ENCODE peak calls at places on chromosomes 4 and X, in nine cellular contexts. P, Z, R, I, O, A, U, B and J are unnamed samples. For H3K4me1 and H3K27me3, the result is how much of the 10 kb centered on the place peaks cover.

GRCh38 chrX:132181364-132181763 is 37.9 kb downstream of the RAP2C start:
- DNase-seq in P (peak), Z (no peak), R (no peak), I (no peak), O (no peak), A (peak), U (no peak), B (no peak), J (no peak)

GRCh38 chr4:140602714-140603113 is 34.0 kb upstream of the UCP1 start:
- DNase-seq in P (no peak), Z (no peak), R (no peak), I (no peak), O (no peak), A (no peak), U (no peak), B (no peak), J (no peak)

GRCh38 chr4:24070117-24070516 is 180.3 kb upstream of the PPARGC1A start:
- DNase-seq in P (no peak), Z (peak), R (no peak), I (no peak), O (no peak), A (peak), U (no peak), B (no peak), J (no peak)

GRCh38 chr4:115883862-115884261 is 770.4 kb upstream of the NDST4 start:
- DNase-seq in P (no peak), Z (no peak), R (no peak), I (no peak), O (no peak), A (no peak), U (no peak), B (no peak), J (no peak)

GRCh38 chrX:119970574-119970973 is 27.0 kb upstream of the NKAP start:
- DNase-seq in P (no peak), Z (no peak), R (no peak), I (no peak), O (no peak), A (no peak), U (no peak), B (no peak), J (no peak)

GRCh38 chrX:47607091-47607490 is 12.6 kb downstream of the SYN1 start:
- DNase-seq in P (no peak), Z (peak), R (no peak), I (no peak), O (no peak), A (no peak), U (no peak), B (no peak), J (no peak)

GRCh38 chr4:6701371-6701770 is 7.7 kb downstream of the S100P start:
- DNase-seq in P (no peak), Z (no peak), R (peak), I (no peak), O (no peak), A (no peak), U (peak), B (no peak), J (no peak)

GRCh38 chr4:2798399-2799301 is 5.8 kb downstream of the SH3BP2 start:
- DNase-seq in P (peak), Z (peak), R (no peak), I (no peak), O (no peak), A (no peak), U (peak), B (peak), J (peak)

GRCh38 chr4:1032861-1033260 is 21.4 kb downstream of the FGFRL1 start:
- DNase-seq in P (no peak), Z (no peak), R (no peak), I (no peak), O (no peak), A (no peak), U (no peak), B (no peak), J (no peak)
- H3K4me1 ChIP-seq in P (under half), Z (under half), R (under half), I (under half), O (under half), A (under half), U (under half), B (under half), J (under half)

DNA sequence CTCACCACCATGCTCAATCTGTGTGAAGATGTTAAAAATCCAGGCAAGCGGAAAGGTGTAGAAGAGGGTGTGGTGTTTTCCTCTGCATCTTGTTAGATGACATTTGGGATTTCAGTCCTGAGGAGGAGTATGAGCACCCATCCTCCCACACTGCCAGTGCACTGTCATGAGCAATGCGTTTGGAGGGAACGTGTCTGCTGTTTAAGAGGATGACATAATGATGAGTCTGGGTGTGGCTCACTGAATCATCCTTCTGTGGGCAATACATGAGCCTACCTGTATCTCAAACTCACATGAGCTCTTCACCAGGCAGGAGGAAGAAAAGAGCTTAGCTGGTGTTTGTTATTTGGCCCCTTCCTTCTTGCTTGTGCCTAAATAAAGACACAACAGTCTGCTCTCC is 67.9 kb upstream of the ARX start:
- DNase-seq in P (no peak), Z (no peak), R (no peak), I (no peak), O (no peak), A (peak), U (no peak), B (no peak), J (no peak)
- H3K27me3 ChIP-seq in P (under half), Z (under half), R (under half), I (under half), O (under half), A (under half), U (under half), B (under half), J (under half)

GRCh38 chrX:39981946-39982345 is 115.8 kb downstream of the BCOR start:
- DNase-seq in P (no peak), Z (no peak), R (no peak), I (no peak), O (no peak), A (no peak), U (no peak), B (no peak), J (no peak)
- H3K4me1 ChIP-seq in P (under half), Z (under half), R (under half), I (under half), O (under half), A (under half), U (under half), B (under half), J (under half)

GRCh38 chrX:150358651-150359050 is 4.5 kb upstream of the MAMLD1 start:
- DNase-seq in P (no peak), Z (no peak), R (no peak), I (no peak), O (no peak), A (no peak), U (peak), B (no peak), J (no peak)
- H3K27me3 ChIP-seq in P (under half), Z (under half), R (under half), I (half or more), O (under half), A (under half), U (under half), B (under half), J (under half)

DNA sequence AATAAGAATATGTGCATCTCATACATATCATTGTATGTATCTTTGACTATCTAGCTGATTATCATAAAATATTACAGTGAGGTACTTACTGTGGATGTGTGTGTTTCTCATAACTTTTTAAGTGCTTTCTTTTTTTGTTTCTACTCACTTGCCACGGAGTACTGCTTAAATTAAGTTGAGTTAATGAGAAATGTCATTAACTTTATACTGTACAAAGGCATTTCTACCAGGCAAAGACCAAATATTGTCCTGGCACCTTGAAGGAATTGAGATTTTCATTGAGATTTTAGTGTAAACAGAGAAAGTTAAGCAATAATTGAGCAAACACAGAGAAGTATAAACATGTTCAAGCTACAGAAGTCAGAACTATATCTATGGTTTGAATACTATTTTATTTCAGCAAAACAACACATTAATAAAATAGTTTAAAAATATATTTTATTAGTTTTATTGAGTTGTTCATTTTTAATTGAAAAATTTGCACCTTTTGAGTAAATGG is 1750.0 kb downstream of the PCDH7 start:
- DNase-seq in P (no peak), Z (no peak), R (no peak), I (no peak), O (no peak), A (no peak), U (no peak), B (no peak), J (no peak)
- H3K4me1 ChIP-seq in P (under half), Z (under half), R (under half), I (under half), O (under half), A (under half), U (under half), B (under half), J (under half)

GRCh38 chrX:68827256-68827655 is 1.6 kb upstream of the EFNB1 start:
- DNase-seq in P (no peak), Z (no peak), R (peak), I (no peak), O (no peak), A (no peak), U (no peak), B (no peak), J (no peak)
- H3K27me3 ChIP-seq in P (under half), Z (under half), R (half or more), I (under half), O (under half), A (under half), U (under half), B (under half), J (under half)

DNA sequence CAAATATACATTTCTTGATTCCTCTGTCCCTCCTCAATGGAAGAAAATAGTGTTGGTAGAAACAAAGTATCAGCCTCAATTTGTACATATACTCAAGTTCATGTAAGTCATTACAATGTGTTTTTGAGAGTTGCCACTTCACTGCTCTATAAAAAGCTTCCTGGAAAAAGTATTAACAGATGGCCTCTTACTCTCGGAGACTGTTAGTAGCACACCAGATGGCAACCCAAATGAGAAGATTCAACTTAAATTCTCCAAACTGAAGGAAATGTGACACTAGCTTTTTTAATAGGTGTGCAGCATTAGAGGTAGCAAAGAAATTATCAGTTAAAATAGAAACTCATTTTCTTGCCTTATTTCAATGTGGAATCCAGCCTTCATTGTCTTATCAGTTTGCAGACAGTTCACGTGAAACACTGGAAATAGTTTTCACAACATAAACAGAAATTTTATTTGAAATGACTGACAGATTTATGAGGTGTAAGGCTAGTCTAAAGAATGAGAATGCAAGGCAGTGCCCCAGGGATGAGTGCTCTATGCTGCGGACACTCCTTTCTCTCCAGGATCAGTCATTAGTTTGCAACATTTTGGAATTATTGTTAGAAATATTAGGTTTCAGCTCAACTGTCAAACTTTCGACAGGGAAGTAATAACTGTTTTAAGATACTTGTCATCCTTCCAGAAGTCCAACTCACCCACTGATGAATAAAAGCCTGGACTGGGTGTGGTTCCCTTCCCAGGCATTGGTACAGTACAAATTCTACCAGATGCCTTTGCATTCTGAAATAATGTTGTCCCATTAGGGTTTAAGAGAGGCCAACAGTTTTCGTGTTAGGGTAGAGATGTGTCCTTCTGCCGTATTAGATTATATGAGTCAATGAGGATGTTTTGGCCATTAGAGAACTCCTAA is 50.9 kb downstream of the IDS start:
- DNase-seq in P (no peak), Z (peak), R (no peak), I (no peak), O (no peak), A (peak), U (no peak), B (no peak), J (no peak)
- H3K4me1 ChIP-seq in P (under half), Z (under half), R (under half), I (under half), O (under half), A (under half), U (under half), B (under half), J (under half)

GRCh38 chrX:80181079-80181478 is 166.5 kb downstream of the TBX22 start:
- DNase-seq in P (no peak), Z (no peak), R (peak), I (peak), O (no peak), A (no peak), U (no peak), B (no peak), J (no peak)
- H3K27me3 ChIP-seq in P (under half), Z (under half), R (under half), I (under half), O (under half), A (under half), U (under half), B (under half), J (under half)